ENCODE peak calls at places on chromosomes 13 and 19, in six cellular contexts. R is fibroblast of lung, N is kidney, J is colonic mucosa, C is HCT116, G is Karpas-422. Z is an unnamed sample.

GRCh38 chr13:91709180-91709579 is 310.8 kb downstream of the GPC5 start:
- DNase-seq in R (no peak), G (no peak), J (no peak), N (no peak), C (no peak), Z (no peak)

GRCh38 chr13:24215732-24216131 is 55.2 kb downstream of the SPATA13 start:
- DNase-seq in G (no peak), N (no peak), J (no peak), R (peak; percentile 79), C (no peak), Z (no peak)

GRCh38 chr13:109684836-109685602 is 101.4 kb downstream of the IRS2 start:
- DNase-seq in G (no peak), C (no peak), R (peak; percentile 41), J (peak; percentile 87), N (no peak), Z (no peak)

GRCh38 chr13:43388282-43389034 is 365.1 kb downstream of the DNAJC15 start:
- DNase-seq in G (no peak), N (no peak), C (peak; percentile 16), R (no peak), J (no peak), Z (no peak)

GRCh38 chr19:34733266-34733825 is 697 bp upstream of the ZNF181 start:
- DNase-seq in R (no peak), G (peak; percentile 77), C (no peak), J (no peak), N (peak; percentile 79), Z (no peak)

GRCh38 chr19:28601723-28602440 is 611.1 kb downstream of the UQCRFS1 start:
- DNase-seq in G (no peak), R (no peak), N (no peak), J (no peak), C (no peak), Z (no peak)

GRCh38 chr13:98563071-98563470 is 13.8 kb downstream of the STK24 start:
- DNase-seq in C (no peak), J (no peak), R (no peak), G (no peak), N (no peak), Z (no peak)

GRCh38 chr13:90547272-90547790 is 800.2 kb upstream of the MIR17HG start:
- DNase-seq in J (no peak), N (no peak), R (no peak), G (no peak), C (no peak), Z (no peak)

GRCh38 chr19:21474671-21475181 is 30.7 kb upstream of the ZNF429 start:
- DNase-seq in R (peak; percentile 69), C (no peak), J (peak; percentile 77), N (peak; percentile 93), G (peak; percentile 55), Z (no peak)

GRCh38 chr13:56953965-56954364 is 186.8 kb upstream of the PRR20A start:
- DNase-seq in J (no peak), C (no peak), R (no peak), G (no peak), N (no peak), Z (no peak)

GRCh38 chr19:38012290-38012689 is 105.3 kb downstream of the SIPA1L3 start:
- DNase-seq in R (no peak), G (no peak), N (no peak), J (no peak), C (no peak), Z (no peak)

GRCh38 chr19:30719189-30719990 is 347.2 kb downstream of the ZNF536 start:
- DNase-seq in G (no peak), J (peak; percentile 44), C (no peak), N (peak; percentile 82), R (peak; percentile 22), Z (no peak)

GRCh38 chr13:100875392-100876043 is 200.9 kb upstream of the TMTC4 start:
- DNase-seq in C (no peak), J (no peak), G (no peak), N (no peak), R (peak; percentile 97), Z (no peak)

GRCh38 chr19:36245210-36246005 is 30.5 kb downstream of the ZNF146 start:
- DNase-seq in G (no peak), C (no peak), R (no peak), J (no peak), N (peak; percentile 66), Z (no peak)

GRCh38 chr19:43616954-43617353 is 2.5 kb downstream of the ZNF428 start:
- DNase-seq in C (no peak), J (no peak), N (no peak), R (no peak), G (no peak), Z (no peak)

GRCh38 chr13:32135655-32136054 is 104.1 kb downstream of the FRY start:
- DNase-seq in C (no peak), J (no peak), R (peak; percentile 85), N (no peak), G (no peak), Z (no peak)

GRCh38 chr19:2594319-2594718 is 108.2 kb downstream of the GNG7 start:
- DNase-seq in G (no peak), C (no peak), R (no peak), J (no peak), N (no peak), Z (no peak)

GRCh38 chr13:60572003-60572792 is 175.2 kb downstream of the TDRD3 start:
- DNase-seq in C (no peak), N (no peak), R (peak; percentile 84), J (no peak), G (no peak), Z (no peak)

GRCh38 chr19:11234486-11235075 is 4.8 kb upstream of the ANGPTL8 start:
- DNase-seq in G (peak; percentile 53), R (no peak), C (no peak), N (no peak), J (no peak), Z (no peak)

GRCh38 chr13:60226507-60226906 is 62.8 kb upstream of the DIAPH3 start:
- DNase-seq in N (no peak), R (peak; percentile 14), J (no peak), C (peak; percentile 12), G (peak; percentile 62), Z (no peak)

GRCh38 chr19:13621413-13621812 is 115.1 kb upstream of the CACNA1A start:
- DNase-seq in R (peak; percentile 96), G (peak; percentile 79), J (no peak), N (peak; percentile 77), C (peak; percentile 75), Z (no peak)

GRCh38 chr13:85266331-85266730 is 532.9 kb downstream of the SLITRK6 start:
- DNase-seq in J (no peak), R (no peak), N (no peak), C (no peak), G (no peak), Z (peak; percentile 78)

GRCh38 chr19:50735869-50736268 is 12.7 kb downstream of the CLEC11A start:
- DNase-seq in G (no peak), J (no peak), N (no peak), R (no peak), C (no peak), Z (no peak)

GRCh38 chr19:2719910-2720776 is 1.0 kb downstream of the DIRAS1 start:
- DNase-seq in G (no peak), J (no peak), C (no peak), N (peak; percentile 61), R (peak; percentile 27), Z (no peak)

GRCh38 chr13:80251403-80251802 is 89.5 kb downstream of the SPRY2 start:
- DNase-seq in R (peak; percentile 69), C (no peak), G (no peak), J (no peak), N (no peak), Z (no peak)

GRCh38 chr19:32037998-32038732 is 307.2 kb upstream of the ZNF507 start:
- DNase-seq in R (no peak), J (no peak), G (no peak), N (no peak), C (no peak), Z (peak; percentile 40)

GRCh38 chr13:111177081-111177711 is 62.1 kb downstream of the ARHGEF7 start:
- DNase-seq in G (no peak), N (peak; percentile 81), C (no peak), R (peak; percentile 86), J (no peak), Z (no peak)

GRCh38 chr13:21673592-21674270 is 2.9 kb downstream of the FGF9 start:
- DNase-seq in R (peak; percentile 41), N (peak; percentile 75), C (no peak), J (peak; percentile 56), G (peak; percentile 75), Z (no peak)

GRCh38 chr19:52391135-52391534 is 6.5 kb upstream of the ZNF528 start:
- DNase-seq in G (peak; percentile 64), R (no peak), C (no peak), J (no peak), N (no peak), Z (no peak)

GRCh38 chr13:52882803-52883202 is 34.4 kb upstream of the PCDH8 start:
- DNase-seq in R (no peak), C (no peak), N (no peak), J (no peak), G (no peak), Z (no peak)

GRCh38 chr19:47458672-47459071 is 13.0 kb downstream of the SLC8A2 start:
- DNase-seq in N (no peak), G (no peak), J (no peak), C (no peak), R (no peak), Z (no peak)
- H3K4me3 ChIP-seq in N (no peak overlapping the region), G (no peak overlapping the region), J (no peak overlapping the region), C (no peak overlapping the region), R (no peak overlapping the region), Z (no peak overlapping the region)

DNA sequence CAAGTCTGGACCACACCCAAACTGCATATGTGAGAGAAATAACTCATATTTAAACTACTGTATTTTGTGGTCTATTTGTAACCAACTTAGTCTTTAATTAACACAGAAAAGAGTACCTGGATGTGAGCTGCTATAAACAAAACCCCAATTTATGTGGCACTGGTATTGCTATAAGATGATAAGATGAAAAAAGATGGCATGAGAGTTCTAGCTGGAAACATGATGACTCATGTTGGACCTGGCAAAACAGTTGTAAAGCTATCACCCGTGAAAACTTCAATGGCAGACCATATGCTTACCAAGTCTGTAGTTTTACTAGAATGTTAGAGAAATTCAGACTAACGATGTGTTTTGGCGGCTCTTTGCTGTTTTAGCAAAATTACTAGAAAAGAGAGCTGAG is 69.6 kb upstream of the PCDH9 start:
- DNase-seq in R (peak; percentile 66), J (no peak), N (no peak), G (no peak), C (no peak), Z (no peak)
- H3K9ac ChIP-seq in R (no peak overlapping the region), J (no peak overlapping the region), N (no peak overlapping the region), G (no peak overlapping the region), C (no peak overlapping the region), Z (no peak overlapping the region)

DNA sequence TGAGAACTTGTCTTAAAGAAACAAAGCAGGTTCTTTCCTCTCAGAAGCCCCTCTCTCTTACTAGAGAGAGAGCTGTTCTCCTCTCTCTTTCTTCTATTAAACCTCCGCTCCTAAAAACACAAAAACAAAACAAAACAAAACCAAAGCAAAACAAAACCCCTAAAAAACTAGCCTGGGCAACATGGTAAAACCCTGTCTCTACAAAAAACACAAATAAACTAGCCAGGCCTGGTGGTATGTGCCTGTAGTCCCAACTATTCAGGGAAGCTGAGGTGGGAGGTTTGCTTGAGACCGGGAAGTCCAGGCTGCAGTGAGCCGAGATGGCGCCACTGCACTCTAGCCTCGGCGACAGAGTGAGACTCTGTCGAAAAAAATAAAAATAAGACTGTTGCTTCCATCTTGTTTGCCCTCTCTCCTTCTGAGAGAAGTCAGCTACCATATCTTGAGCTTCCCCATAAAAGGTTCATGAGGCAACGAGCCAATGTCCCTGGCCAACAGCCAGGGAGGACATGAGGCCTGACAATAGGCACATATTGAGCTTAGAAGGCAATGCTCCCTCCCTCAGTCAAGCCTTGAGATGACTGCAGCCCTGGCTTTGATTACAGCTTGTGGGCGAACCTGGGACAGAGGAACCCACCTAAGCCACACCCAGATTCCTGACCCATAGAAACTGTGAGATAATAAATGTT is 17.5 kb upstream of the FLT3 start:
- DNase-seq in R (no peak), J (peak; percentile 59), N (no peak), G (no peak), C (no peak), Z (no peak)
- H3K4me3 ChIP-seq in R (no peak overlapping the region), J (no peak overlapping the region), N (no peak overlapping the region), G (no peak overlapping the region), C (no peak overlapping the region), Z (no peak overlapping the region)

GRCh38 chr13:41428155-41428554 is 29.2 kb upstream of the RGCC start:
- DNase-seq in J (peak; percentile 20), R (no peak), N (no peak), C (no peak), G (no peak), Z (no peak)
- H3K9ac ChIP-seq in J (no peak overlapping the region), R (no peak overlapping the region), N (no peak overlapping the region), C (no peak overlapping the region), G (no peak overlapping the region), Z (no peak overlapping the region)

Z was measured in SK-N-MC.